ENCODE peak calls at places on chromosomes 1 and 21, in eight cellular contexts. One of them, this sample, is unnamed.

GRCh38 chr1:154191990-154192450 is at the start of gene TPM3:
- DNase-seq in foreskin fibroblast: no peak
- DNase-seq in mammary epithelial cell: no peak
- DNase-seq in Peyer's patch: no peak
- DNase-seq in uterus: no peak
- DNase-seq in fibroblast of the aortic adventitia: peak
- DNase-seq in GM20000: no peak
- DNase-seq in lower leg skin: no peak
- DNase-seq in this sample: no peak

GRCh38 chr1:97849350-97850339 is 71.2 kb downstream of the DPYD start:
- DNase-seq in fibroblast of the aortic adventitia: peak
- DNase-seq in mammary epithelial cell: peak
- DNase-seq in Peyer's patch: no peak
- DNase-seq in foreskin fibroblast: peak
- DNase-seq in GM20000: peak
- DNase-seq in lower leg skin: no peak
- DNase-seq in uterus: no peak
- DNase-seq in this sample: no peak

GRCh38 chr1:211331011-211331709 is 4.5 kb downstream of the TRAF5 start:
- DNase-seq in GM20000: no peak
- DNase-seq in foreskin fibroblast: peak
- DNase-seq in fibroblast of the aortic adventitia: peak
- DNase-seq in mammary epithelial cell: peak
- DNase-seq in uterus: no peak
- DNase-seq in lower leg skin: no peak
- DNase-seq in Peyer's patch: no peak
- DNase-seq in this sample: no peak

GRCh38 chr1:225539575-225539974 is 111.7 kb upstream of the LBR start:
- DNase-seq in fibroblast of the aortic adventitia: no peak
- DNase-seq in lower leg skin: no peak
- DNase-seq in uterus: no peak
- DNase-seq in foreskin fibroblast: no peak
- DNase-seq in Peyer's patch: no peak
- DNase-seq in GM20000: no peak
- DNase-seq in mammary epithelial cell: no peak
- DNase-seq in this sample: no peak

GRCh38 chr1:220271706-220272046 is 577 bp downstream of the RAB3GAP2 start:
- DNase-seq in Peyer's patch: peak
- DNase-seq in GM20000: peak
- DNase-seq in fibroblast of the aortic adventitia: peak
- DNase-seq in foreskin fibroblast: peak
- DNase-seq in uterus: no peak
- DNase-seq in lower leg skin: no peak
- DNase-seq in mammary epithelial cell: no peak
- DNase-seq in this sample: peak

GRCh38 chr1:13749543-13750307 is 49.7 kb downstream of the PRDM2 start:
- DNase-seq in Peyer's patch: peak
- DNase-seq in mammary epithelial cell: peak
- DNase-seq in uterus: peak
- DNase-seq in GM20000: no peak
- DNase-seq in lower leg skin: peak
- DNase-seq in fibroblast of the aortic adventitia: peak
- DNase-seq in foreskin fibroblast: peak
- DNase-seq in this sample: peak

GRCh38 chr1:207404849-207405525 is 49.1 kb upstream of the CR2 start:
- DNase-seq in mammary epithelial cell: peak
- DNase-seq in Peyer's patch: no peak
- DNase-seq in GM20000: peak
- DNase-seq in fibroblast of the aortic adventitia: peak
- DNase-seq in uterus: no peak
- DNase-seq in lower leg skin: no peak
- DNase-seq in foreskin fibroblast: peak
- DNase-seq in this sample: no peak

GRCh38 chr1:114671011-114671938 is 1.4 kb upstream of the DENND2C start:
- DNase-seq in uterus: no peak
- DNase-seq in lower leg skin: no peak
- DNase-seq in GM20000: peak
- DNase-seq in fibroblast of the aortic adventitia: peak
- DNase-seq in mammary epithelial cell: peak
- DNase-seq in Peyer's patch: no peak
- DNase-seq in foreskin fibroblast: no peak
- DNase-seq in this sample: no peak

GRCh38 chr1:85502625-85503083 is 37.7 kb upstream of the DDAH1 start:
- DNase-seq in lower leg skin: peak
- DNase-seq in fibroblast of the aortic adventitia: peak
- DNase-seq in foreskin fibroblast: peak
- DNase-seq in Peyer's patch: no peak
- DNase-seq in GM20000: peak
- DNase-seq in mammary epithelial cell: peak
- DNase-seq in uterus: peak
- DNase-seq in this sample: no peak

GRCh38 chr1:72282271-72282656 is at the start of gene NEGR1:
- DNase-seq in uterus: peak
- DNase-seq in lower leg skin: peak
- DNase-seq in fibroblast of the aortic adventitia: peak
- DNase-seq in Peyer's patch: no peak
- DNase-seq in mammary epithelial cell: peak
- DNase-seq in GM20000: peak
- DNase-seq in foreskin fibroblast: peak
- DNase-seq in this sample: peak

GRCh38 chr1:191757003-191757402 is 401.3 kb upstream of the RGS18 start:
- DNase-seq in mammary epithelial cell: no peak
- DNase-seq in lower leg skin: no peak
- DNase-seq in Peyer's patch: no peak
- DNase-seq in GM20000: no peak
- DNase-seq in foreskin fibroblast: peak
- DNase-seq in fibroblast of the aortic adventitia: no peak
- DNase-seq in uterus: no peak
- DNase-seq in this sample: no peak

GRCh38 chr21:38660333-38661295 is 145.1 kb upstream of the ETS2 start:
- DNase-seq in foreskin fibroblast: no peak
- DNase-seq in fibroblast of the aortic adventitia: no peak
- DNase-seq in uterus: peak
- DNase-seq in lower leg skin: no peak
- DNase-seq in Peyer's patch: no peak
- DNase-seq in GM20000: peak
- DNase-seq in mammary epithelial cell: no peak
- DNase-seq in this sample: no peak

GRCh38 chr1:153794671-153795324 is 19.6 kb downstream of the SLC27A3 start:
- DNase-seq in GM20000: no peak
- DNase-seq in Peyer's patch: no peak
- DNase-seq in fibroblast of the aortic adventitia: no peak
- DNase-seq in mammary epithelial cell: no peak
- DNase-seq in uterus: no peak
- DNase-seq in foreskin fibroblast: no peak
- DNase-seq in lower leg skin: no peak
- DNase-seq in this sample: no peak

GRCh38 chr1:29675481-29676263 is 439.4 kb downstream of the PTPRU start:
- DNase-seq in foreskin fibroblast: no peak
- DNase-seq in Peyer's patch: no peak
- DNase-seq in mammary epithelial cell: no peak
- DNase-seq in GM20000: no peak
- DNase-seq in fibroblast of the aortic adventitia: no peak
- DNase-seq in uterus: no peak
- DNase-seq in lower leg skin: no peak
- DNase-seq in this sample: no peak

GRCh38 chr21:45923146-45923545 is 58.4 kb upstream of the COL6A1 start:
- DNase-seq in GM20000: no peak
- DNase-seq in Peyer's patch: peak
- DNase-seq in uterus: peak
- DNase-seq in lower leg skin: peak
- DNase-seq in fibroblast of the aortic adventitia: peak
- DNase-seq in mammary epithelial cell: peak
- DNase-seq in foreskin fibroblast: peak
- DNase-seq in this sample: peak

GRCh38 chr21:31801551-31802234 is 69.8 kb upstream of the SCAF4 start:
- DNase-seq in lower leg skin: no peak
- DNase-seq in Peyer's patch: no peak
- DNase-seq in GM20000: no peak
- DNase-seq in mammary epithelial cell: no peak
- DNase-seq in uterus: no peak
- DNase-seq in fibroblast of the aortic adventitia: no peak
- DNase-seq in foreskin fibroblast: no peak
- DNase-seq in this sample: no peak

GRCh38 chr1:241269116-241269515 is 87.9 kb downstream of the RGS7 start:
- DNase-seq in fibroblast of the aortic adventitia: no peak
- DNase-seq in GM20000: no peak
- DNase-seq in lower leg skin: no peak
- DNase-seq in Peyer's patch: no peak
- DNase-seq in uterus: no peak
- DNase-seq in foreskin fibroblast: no peak
- DNase-seq in mammary epithelial cell: no peak
- DNase-seq in this sample: no peak
- TF ChIP-seq CTCF in fibroblast of the aortic adventitia: no peak
- TF ChIP-seq CTCF in GM20000: no peak
- TF ChIP-seq CTCF in lower leg skin: no peak
- TF ChIP-seq CTCF in Peyer's patch: no peak
- TF ChIP-seq CTCF in uterus: no peak
- TF ChIP-seq CTCF in foreskin fibroblast: no peak
- TF ChIP-seq CTCF in mammary epithelial cell: no peak
- TF ChIP-seq CTCF in this sample: no peak

DNA sequence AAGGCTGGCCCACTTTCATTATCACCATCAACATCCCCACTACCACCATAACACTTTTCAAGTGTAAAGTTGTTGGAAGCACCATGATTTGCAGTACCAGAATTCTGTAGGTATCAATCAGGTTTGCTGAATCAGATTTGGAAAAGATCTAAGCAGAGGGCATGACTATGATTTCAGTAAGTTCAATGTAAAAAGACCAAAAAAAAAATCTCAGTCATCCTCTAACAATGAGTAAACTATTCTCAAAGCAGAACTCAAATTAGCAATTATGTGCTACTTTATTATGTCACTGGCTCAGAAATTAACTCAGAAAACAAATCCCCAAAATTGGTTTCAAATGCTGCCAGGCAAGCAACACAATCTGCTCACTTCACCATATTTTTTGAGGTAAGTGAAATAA is 187.8 kb upstream of the HP1BP3 start:
- DNase-seq in foreskin fibroblast: no peak
- DNase-seq in mammary epithelial cell: no peak
- DNase-seq in GM20000: no peak
- DNase-seq in fibroblast of the aortic adventitia: no peak
- DNase-seq in uterus: no peak
- DNase-seq in lower leg skin: no peak
- DNase-seq in Peyer's patch: no peak
- DNase-seq in this sample: no peak
- TF ChIP-seq CTCF in foreskin fibroblast: no peak
- TF ChIP-seq CTCF in mammary epithelial cell: no peak
- TF ChIP-seq CTCF in GM20000: no peak
- TF ChIP-seq CTCF in fibroblast of the aortic adventitia: no peak
- TF ChIP-seq CTCF in uterus: no peak
- TF ChIP-seq CTCF in lower leg skin: no peak
- TF ChIP-seq CTCF in Peyer's patch: no peak
- TF ChIP-seq CTCF in this sample: no peak

DNA sequence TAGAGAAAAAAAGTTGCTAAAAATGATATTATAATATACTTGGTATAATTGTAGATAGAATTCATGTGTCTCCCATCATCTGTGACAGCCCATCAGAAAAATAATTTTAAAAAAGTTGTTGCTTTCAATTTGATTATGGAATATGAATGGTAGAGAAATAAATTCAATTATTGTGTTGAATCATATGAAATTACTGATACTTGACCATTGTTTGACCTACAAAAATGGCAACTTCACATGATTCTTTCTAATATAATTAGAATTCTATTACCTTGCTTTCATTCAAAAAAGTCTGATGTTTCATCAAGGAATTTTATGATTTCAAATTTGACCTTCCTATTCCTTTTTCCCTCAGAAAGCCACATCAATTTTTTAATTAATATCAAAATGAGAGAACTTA is 11.5 kb downstream of the ESRRG start:
- DNase-seq in Peyer's patch: no peak
- DNase-seq in mammary epithelial cell: no peak
- DNase-seq in GM20000: no peak
- DNase-seq in lower leg skin: no peak
- DNase-seq in uterus: no peak
- DNase-seq in fibroblast of the aortic adventitia: no peak
- DNase-seq in foreskin fibroblast: no peak
- DNase-seq in this sample: no peak
- TF ChIP-seq CTCF in Peyer's patch: no peak
- TF ChIP-seq CTCF in mammary epithelial cell: no peak
- TF ChIP-seq CTCF in GM20000: no peak
- TF ChIP-seq CTCF in lower leg skin: no peak
- TF ChIP-seq CTCF in uterus: no peak
- TF ChIP-seq CTCF in fibroblast of the aortic adventitia: no peak
- TF ChIP-seq CTCF in foreskin fibroblast: no peak
- TF ChIP-seq CTCF in this sample: no peak

GRCh38 chr1:171107969-171108368 is 17.3 kb downstream of the FMO3 start:
- DNase-seq in GM20000: no peak
- DNase-seq in Peyer's patch: no peak
- DNase-seq in mammary epithelial cell: no peak
- DNase-seq in foreskin fibroblast: no peak
- DNase-seq in fibroblast of the aortic adventitia: no peak
- DNase-seq in lower leg skin: no peak
- DNase-seq in uterus: no peak
- DNase-seq in this sample: no peak

GRCh38 chr1:171103862-171104261 is 13.2 kb downstream of the FMO3 start:
- DNase-seq in fibroblast of the aortic adventitia: no peak
- DNase-seq in Peyer's patch: no peak
- DNase-seq in mammary epithelial cell: no peak
- DNase-seq in lower leg skin: no peak
- DNase-seq in foreskin fibroblast: no peak
- DNase-seq in GM20000: no peak
- DNase-seq in uterus: no peak
- DNase-seq in this sample: no peak

GRCh38 chr1:171113377-171113776 is 22.7 kb downstream of the FMO3 start:
- DNase-seq in uterus: no peak
- DNase-seq in mammary epithelial cell: no peak
- DNase-seq in GM20000: no peak
- DNase-seq in lower leg skin: no peak
- DNase-seq in fibroblast of the aortic adventitia: no peak
- DNase-seq in foreskin fibroblast: no peak
- DNase-seq in Peyer's patch: no peak
- DNase-seq in this sample: no peak

GRCh38 chr1:171110485-171111340 is 20.0 kb downstream of the FMO3 start:
- DNase-seq in GM20000: no peak
- DNase-seq in mammary epithelial cell: no peak
- DNase-seq in Peyer's patch: no peak
- DNase-seq in uterus: no peak
- DNase-seq in fibroblast of the aortic adventitia: peak
- DNase-seq in foreskin fibroblast: peak
- DNase-seq in lower leg skin: no peak
- DNase-seq in this sample: no peak

DNA sequence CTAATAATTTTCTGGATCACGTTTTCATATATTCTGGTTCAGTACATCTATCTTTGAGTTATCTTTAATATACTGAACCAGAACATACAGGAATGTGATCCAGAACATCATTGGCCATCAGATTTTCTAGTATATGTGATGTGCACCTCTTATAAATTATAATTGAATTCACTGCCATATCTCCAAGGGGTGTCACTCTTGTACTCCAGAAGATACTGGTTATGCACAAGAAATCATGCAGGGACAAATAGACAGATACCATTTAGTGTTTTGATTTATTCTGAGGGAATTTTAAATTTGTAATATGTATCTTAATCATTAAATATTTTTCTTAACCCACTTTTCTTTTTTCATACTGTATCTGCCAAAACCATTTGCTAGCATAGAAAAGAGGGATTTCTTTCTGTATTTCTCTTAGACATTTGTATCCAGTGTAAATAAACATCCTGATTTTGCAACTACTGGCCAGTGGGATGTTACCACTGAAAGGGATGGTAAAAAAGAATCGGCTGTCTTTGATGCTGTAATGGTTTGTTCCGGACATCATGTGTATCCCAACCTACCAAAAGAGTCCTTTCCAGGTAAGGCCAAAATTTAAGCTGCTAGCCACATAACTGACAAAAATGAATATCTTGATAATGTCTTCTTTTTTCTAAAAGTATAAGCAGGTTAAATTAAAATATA is 16.7 kb downstream of the FMO3 start:
- DNase-seq in uterus: no peak
- DNase-seq in fibroblast of the aortic adventitia: peak
- DNase-seq in GM20000: no peak
- DNase-seq in mammary epithelial cell: no peak
- DNase-seq in foreskin fibroblast: no peak
- DNase-seq in Peyer's patch: no peak
- DNase-seq in lower leg skin: no peak
- DNase-seq in this sample: no peak
- TF ChIP-seq CTCF in uterus: no peak
- TF ChIP-seq CTCF in fibroblast of the aortic adventitia: no peak
- TF ChIP-seq CTCF in GM20000: no peak
- TF ChIP-seq CTCF in mammary epithelial cell: peak
- TF ChIP-seq CTCF in foreskin fibroblast: no peak
- TF ChIP-seq CTCF in Peyer's patch: no peak
- TF ChIP-seq CTCF in lower leg skin: no peak
- TF ChIP-seq CTCF in this sample: no peak

This sample was measured in spleen.